ENCODE peak calls at places on chromosomes 7 and 10, in nine cellular contexts. L is astrocyte, T is colonic mucosa, Q is HepG2, H is SK-N-SH, S is GM23248, Z is Karpas-422, P is adipocyte, O is mesendoderm. V is an unnamed sample. For H3K4me1, the result is how much of the 10 kb centered on the place peaks cover.

GRCh38 chr10:86756511-86757109 is at the start of gene BMPR1A:
- DNase-seq in L (no peak), T (peak), Q (no peak), H (peak), S (no peak), Z (no peak), P (peak), O (peak), V (no peak)

GRCh38 chr10:61000769-61001730 is 57.1 kb upstream of the RHOBTB1 start:
- DNase-seq in L (peak), T (peak), Q (peak), H (peak), S (peak), Z (no peak), P (peak), O (peak), V (no peak)

GRCh38 chr10:88062798-88063472 is 199.5 kb downstream of the PTEN start:
- DNase-seq in L (peak), T (no peak), Q (peak), H (no peak), S (peak), Z (no peak), P (peak), O (no peak), V (no peak)

GRCh38 chr10:67114945-67115344 is 189.1 kb downstream of the LRRTM3 start:
- DNase-seq in L (no peak), T (no peak), Q (peak), H (no peak), S (no peak), Z (no peak), P (no peak), O (no peak), V (no peak)

GRCh38 chr7:144835166-144835611 is 664 bp downstream of the TPK1 start:
- DNase-seq in L (peak), T (peak), Q (peak), H (peak), S (peak), Z (peak), P (peak), O (peak), V (no peak)

GRCh38 chr7:140623995-140624902 is 16.4 kb downstream of the DENND2A start:
- DNase-seq in L (no peak), T (no peak), Q (no peak), H (no peak), S (no peak), Z (no peak), P (no peak), O (peak), V (no peak)

GRCh38 chr7:151157645-151158329 is 9.7 kb downstream of the GBX1 start:
- DNase-seq in L (peak), T (no peak), Q (no peak), H (no peak), S (peak), Z (no peak), P (no peak), O (no peak), V (no peak)

GRCh38 chr10:62239994-62240393 is 28.6 kb downstream of the RTKN2 start:
- DNase-seq in L (peak), T (no peak), Q (no peak), H (no peak), S (peak), Z (no peak), P (peak), O (no peak), V (no peak)

GRCh38 chr7:138663741-138664710 is 37.1 kb downstream of the SVOPL start:
- DNase-seq in L (no peak), T (peak), Q (no peak), H (peak), S (peak), Z (no peak), P (peak), O (peak), V (no peak)

GRCh38 chr10:82037076-82037475 is 162.1 kb downstream of the NRG3 start:
- DNase-seq in L (no peak), T (no peak), Q (no peak), H (peak), S (no peak), Z (no peak), P (no peak), O (no peak), V (no peak)

GRCh38 chr7:24730018-24730369 is 27.3 kb downstream of the GSDME start:
- DNase-seq in L (no peak), T (no peak), Q (no peak), H (no peak), S (no peak), Z (no peak), P (no peak), O (no peak), V (no peak)

GRCh38 chr10:26430641-26431163 is 7.4 kb upstream of the APBB1IP start:
- DNase-seq in L (no peak), T (no peak), Q (no peak), H (no peak), S (peak), Z (peak), P (no peak), O (no peak), V (no peak)

GRCh38 chr10:74213019-74213418 is 62.0 kb downstream of the ADK start:
- DNase-seq in L (no peak), T (no peak), Q (no peak), H (no peak), S (no peak), Z (no peak), P (no peak), O (no peak), V (no peak)

GRCh38 chr7:57328457-57328856 is 121.5 kb upstream of the ZNF716 start:
- DNase-seq in L (no peak), T (no peak), Q (no peak), H (no peak), S (no peak), Z (no peak), P (no peak), O (no peak), V (no peak)

GRCh38 chr7:7209412-7210050 is 27.2 kb downstream of the C1GALT1 start:
- DNase-seq in L (no peak), T (no peak), Q (no peak), H (no peak), S (no peak), Z (no peak), P (no peak), O (peak), V (no peak)

GRCh38 chr7:16770657-16771329 is 17.2 kb downstream of the TSPAN13 start:
- DNase-seq in L (no peak), T (no peak), Q (no peak), H (no peak), S (no peak), Z (no peak), P (peak), O (peak), V (no peak)

GRCh38 chr7:140719711-140720110 is 23.2 kb downstream of the NDUFB2 start:
- DNase-seq in L (peak), T (no peak), Q (no peak), H (no peak), S (peak), Z (no peak), P (no peak), O (no peak), V (no peak)

GRCh38 chr7:37817219-37817618 is 31.2 kb upstream of the NME8 start:
- DNase-seq in L (no peak), T (no peak), Q (no peak), H (no peak), S (no peak), Z (peak), P (no peak), O (no peak), V (no peak)

GRCh38 chr10:21572578-21572977 is 38.5 kb downstream of the MLLT10 start:
- DNase-seq in L (peak), T (no peak), Q (no peak), H (no peak), S (peak), Z (no peak), P (peak), O (no peak), V (no peak)

GRCh38 chr10:28532223-28532508 is 752 bp upstream of the WAC start:
- DNase-seq in L (no peak), T (peak), Q (peak), H (no peak), S (peak), Z (peak), P (peak), O (peak), V (no peak)

GRCh38 chr10:1398626-1399410 is 338.5 kb downstream of the ADARB2 start:
- DNase-seq in L (no peak), T (peak), Q (no peak), H (no peak), S (no peak), Z (no peak), P (no peak), O (no peak), V (no peak)

GRCh38 chr10:33897255-33897893 is 562.9 kb upstream of the NRP1 start:
- DNase-seq in L (peak), T (no peak), Q (no peak), H (no peak), S (peak), Z (no peak), P (peak), O (peak), V (peak)

GRCh38 chr7:155729847-155730246 is 82.4 kb downstream of the SHH start:
- DNase-seq in L (peak), T (peak), Q (no peak), H (no peak), S (peak), Z (no peak), P (no peak), O (no peak), V (no peak)

GRCh38 chr7:85150624-85151023 is 36.2 kb downstream of the SEMA3D start:
- DNase-seq in L (no peak), T (no peak), Q (no peak), H (no peak), S (no peak), Z (no peak), P (no peak), O (no peak), V (no peak)

GRCh38 chr7:69428089-69428488 is 170.2 kb upstream of the AUTS2 start:
- DNase-seq in L (no peak), T (no peak), Q (no peak), H (no peak), S (no peak), Z (no peak), P (no peak), O (no peak), V (no peak)

GRCh38 chr7:94182066-94182465 is 177.9 kb upstream of the BET1 start:
- DNase-seq in L (peak), T (no peak), Q (no peak), H (no peak), S (peak), Z (no peak), P (peak), O (peak), V (peak)

GRCh38 chr10:46301721-46302479 is 15.1 kb downstream of the ANTXRL start:
- DNase-seq in L (no peak), T (no peak), Q (no peak), H (no peak), S (no peak), Z (no peak), P (no peak), O (no peak), V (no peak)

GRCh38 chr10:127243490-127244272 is 47.3 kb upstream of the INSYN2A start:
- DNase-seq in L (peak), T (peak), Q (peak), H (peak), S (peak), Z (peak), P (peak), O (peak), V (no peak)

GRCh38 chr7:20647908-20648776 is 32.7 kb downstream of the ABCB5 start:
- DNase-seq in L (peak), T (no peak), Q (peak), H (peak), S (peak), Z (peak), P (no peak), O (peak), V (no peak)

GRCh38 chr10:74177140-74177677 is 26.2 kb downstream of the ADK start:
- DNase-seq in L (no peak), T (peak), Q (peak), H (no peak), S (peak), Z (peak), P (peak), O (peak), V (no peak)

GRCh38 chr7:87575521-87575920 is 25.2 kb downstream of the ABCB1 start:
- DNase-seq in L (peak), T (no peak), Q (no peak), H (no peak), S (peak), Z (no peak), P (no peak), O (no peak), V (no peak)

GRCh38 chr7:16007911-16008310 is 321.4 kb upstream of the MEOX2 start:
- DNase-seq in L (no peak), T (no peak), Q (no peak), H (no peak), S (peak), Z (no peak), P (no peak), O (no peak), V (no peak)

GRCh38 chr7:92765725-92766124 is 70.6 kb downstream of the CDK6 start:
- DNase-seq in L (peak), T (no peak), Q (no peak), H (no peak), S (peak), Z (no peak), P (peak), O (peak), V (no peak)

DNA sequence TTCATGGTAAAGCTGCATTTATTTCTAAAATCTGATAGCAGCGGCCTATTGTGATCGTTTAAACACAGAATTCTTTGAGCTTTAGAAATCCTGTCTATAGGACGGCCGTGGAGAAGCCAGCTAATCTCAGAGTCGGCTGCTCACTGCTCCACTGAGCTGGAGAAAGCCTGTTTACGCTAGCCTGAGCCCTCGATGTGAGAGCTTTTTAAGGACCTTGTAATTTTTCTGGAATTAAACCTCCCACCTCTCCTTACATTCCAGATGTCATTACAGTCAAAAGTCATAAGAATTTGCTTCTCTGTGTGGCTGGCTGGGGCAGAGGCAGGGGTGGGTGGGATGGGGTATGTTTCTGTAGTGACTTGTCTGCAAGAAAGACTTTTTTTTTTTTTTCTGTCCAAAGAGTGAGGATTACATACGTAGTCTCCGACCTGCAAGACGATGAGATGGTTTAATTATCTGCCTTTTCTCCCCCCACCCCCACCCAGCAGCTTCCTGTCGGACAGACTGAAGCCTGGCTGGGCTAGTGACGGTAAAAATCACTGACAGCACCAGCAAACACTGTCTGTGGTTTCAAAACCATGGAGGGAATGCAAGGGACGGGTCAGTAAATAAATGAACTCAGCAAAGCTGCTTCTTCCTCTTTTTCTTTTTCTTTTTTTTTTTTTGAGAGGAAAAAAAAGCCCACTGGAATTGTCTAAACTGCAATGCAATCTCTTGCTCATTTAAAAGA is 31.8 kb downstream of the TRIM8 start:
- DNase-seq in L (peak), T (no peak), Q (peak), H (no peak), S (peak), Z (no peak), P (peak), O (no peak), V (no peak)
- H3K4me1 ChIP-seq in L (under half), T (under half), Q (half or more), H (half or more), S (under half), Z (under half), P (under half), O (under half), V (under half)

GRCh38 chr7:74253975-74254857 is at the start of gene RFC2:
- DNase-seq in L (peak), T (peak), Q (peak), H (peak), S (peak), Z (peak), P (peak), O (peak), V (peak)

GRCh38 chr7:74256446-74257408 is 2.5 kb upstream of the RFC2 start:
- DNase-seq in L (peak), T (no peak), Q (no peak), H (no peak), S (peak), Z (no peak), P (peak), O (no peak), V (no peak)

GRCh38 chr7:74253331-74253730 is 868 bp downstream of the RFC2 start:
- DNase-seq in L (no peak), T (no peak), Q (no peak), H (no peak), S (no peak), Z (no peak), P (no peak), O (no peak), V (no peak)

GRCh38 chr7:74254858-74255379 is 720 bp upstream of the RFC2 start:
- DNase-seq in L (no peak), T (no peak), Q (no peak), H (no peak), S (no peak), Z (peak), P (no peak), O (no peak), V (no peak)

DNA sequence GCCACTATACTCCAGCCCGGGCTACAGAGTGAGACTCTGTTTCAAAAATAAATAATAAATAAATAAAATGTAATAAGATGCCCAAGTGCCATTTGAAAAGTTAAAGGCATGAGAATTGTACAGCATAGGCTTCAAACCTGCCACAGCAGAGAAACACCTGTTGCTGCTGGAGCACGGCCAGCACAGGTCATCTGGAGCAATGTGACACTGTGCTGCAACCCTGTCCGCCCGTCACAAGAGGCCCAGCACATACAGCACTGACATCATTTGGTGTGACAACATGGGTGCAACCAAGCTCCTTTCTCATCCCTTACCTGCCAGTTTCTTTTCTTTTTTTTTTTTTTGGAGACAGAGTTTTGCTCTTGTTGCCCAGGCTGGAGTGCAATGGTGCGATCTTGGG is 1.3 kb downstream of the RFC2 start:
- DNase-seq in L (no peak), T (peak), Q (no peak), H (no peak), S (no peak), Z (no peak), P (no peak), O (no peak), V (no peak)
- H3K9ac ChIP-seq in L (peak), T (no peak), Q (peak), H (peak), S (peak), Z (peak), P (peak), O (peak), V (peak)

DNA sequence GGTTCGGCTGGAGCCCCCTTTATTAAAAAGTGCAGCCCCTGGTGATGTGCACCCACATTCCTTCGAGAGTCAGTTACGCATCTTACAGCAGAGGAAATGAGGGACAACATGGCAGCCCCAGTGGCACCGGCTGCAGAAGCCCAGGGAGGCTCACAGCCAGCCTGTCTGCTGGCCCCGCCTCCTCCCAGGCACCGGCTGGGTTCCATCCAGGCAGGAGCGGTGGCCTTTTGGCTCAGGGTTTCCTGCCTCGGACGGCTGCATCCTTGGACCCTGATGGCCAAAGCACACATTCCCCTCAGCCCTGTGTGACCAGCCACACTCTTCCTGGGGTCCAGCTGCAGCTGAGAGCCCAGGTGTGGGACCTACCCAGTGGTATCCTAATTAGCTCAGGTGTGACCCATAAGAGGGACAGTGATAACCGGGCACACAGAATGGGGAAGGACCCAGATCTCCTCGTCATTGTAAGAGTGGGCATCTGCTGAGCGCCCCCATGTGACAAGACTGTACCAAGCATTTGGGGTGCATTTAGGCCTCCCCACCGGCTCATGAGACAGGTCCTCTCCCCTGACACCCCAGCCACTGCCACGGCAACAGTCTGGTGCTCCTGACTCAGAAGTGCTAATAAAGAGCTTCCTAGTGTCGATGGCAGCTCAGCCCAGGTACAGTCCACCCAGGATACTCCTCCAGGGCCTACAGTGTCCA is 63.3 kb upstream of the CHST15 start:
- DNase-seq in L (no peak), T (no peak), Q (no peak), H (no peak), S (no peak), Z (no peak), P (no peak), O (no peak), V (no peak)
- H3K4me1 ChIP-seq in L (under half), T (under half), Q (under half), H (under half), S (under half), Z (under half), P (under half), O (under half), V (under half)

DNA sequence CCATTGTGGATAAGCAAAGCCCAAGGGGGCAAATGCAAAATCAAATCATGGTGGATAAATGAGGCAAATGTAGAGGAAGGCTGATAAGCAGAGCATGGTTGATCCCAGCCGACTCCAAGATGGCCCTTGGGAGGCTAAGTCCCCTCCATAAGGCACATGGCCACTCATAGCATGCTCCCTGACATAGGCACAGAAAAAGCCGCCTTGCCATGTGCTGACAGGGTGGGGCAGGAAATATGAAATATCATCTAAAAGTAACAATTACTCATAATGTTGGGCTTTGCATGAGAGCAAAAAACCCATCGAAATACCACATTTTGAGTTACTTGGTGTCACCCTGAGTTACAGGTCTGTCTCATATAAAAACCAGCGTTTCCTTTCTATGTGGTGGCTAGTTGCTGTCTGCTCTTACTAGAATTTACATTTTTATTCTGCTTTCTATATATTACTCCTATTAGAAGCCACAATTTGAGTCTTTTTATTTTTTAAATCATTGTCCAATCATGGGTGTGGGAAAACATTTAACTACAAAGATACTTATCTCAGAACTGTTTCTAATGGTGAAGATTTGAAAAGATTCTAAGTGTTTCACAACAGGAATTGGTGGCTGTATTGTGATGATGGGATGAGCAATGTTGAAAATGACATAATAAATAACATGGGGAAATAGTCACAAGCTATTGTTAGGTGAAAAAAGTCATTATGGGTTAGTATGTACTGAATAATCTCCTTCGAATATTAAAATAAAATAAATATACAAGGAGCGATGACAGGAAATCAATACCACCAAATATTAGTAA is 102.7 kb downstream of the CUBN start:
- DNase-seq in L (no peak), T (no peak), Q (no peak), H (no peak), S (peak), Z (no peak), P (peak), O (no peak), V (no peak)
- H3K9ac ChIP-seq in L (peak), T (no peak), Q (no peak), H (peak), S (peak), Z (no peak), P (peak), O (no peak), V (no peak)

GRCh38 chr10:100911472-100911871 is 1.3 kb upstream of the SLF2 start:
- DNase-seq in L (no peak), T (no peak), Q (no peak), H (no peak), S (no peak), Z (no peak), P (no peak), O (no peak), V (no peak)
- H3K4me1 ChIP-seq in L (under half), T (under half), Q (half or more), H (under half), S (under half), Z (under half), P (under half), O (under half), V (under half)